ENCODE peak calls at places on chromosome X, in seven cellular contexts. One of them, this sample, is unnamed. For H3K4me1, the result is how much of the 10 kb centered on the place peaks cover.

GRCh38 chrX:55007633-55008032 is 7.5 kb downstream of the APEX2 start:
- DNase-seq in heart right ventricle: peak
- DNase-seq in psoas muscle: no peak
- DNase-seq in left lung: no peak
- DNase-seq in stomach: peak
- DNase-seq in ascending aorta: no peak
- DNase-seq in neural progenitor cell: no peak
- DNase-seq in this sample: no peak

GRCh38 chrX:357693-358471 is 28.8 kb downstream of the PPP2R3B start:
- DNase-seq in left lung: peak
- DNase-seq in neural progenitor cell: no peak
- DNase-seq in stomach: no peak
- DNase-seq in heart right ventricle: no peak
- DNase-seq in psoas muscle: peak
- DNase-seq in ascending aorta: no peak
- DNase-seq in this sample: no peak

GRCh38 chrX:8815460-8816065 is 14.4 kb upstream of the FAM9A start:
- DNase-seq in stomach: no peak
- DNase-seq in heart right ventricle: peak
- DNase-seq in left lung: no peak
- DNase-seq in psoas muscle: no peak
- DNase-seq in neural progenitor cell: peak
- DNase-seq in ascending aorta: no peak
- DNase-seq in this sample: no peak

GRCh38 chrX:74535211-74535621 is 79.2 kb downstream of the RLIM start:
- DNase-seq in stomach: no peak
- DNase-seq in left lung: no peak
- DNase-seq in ascending aorta: no peak
- DNase-seq in neural progenitor cell: peak
- DNase-seq in heart right ventricle: peak
- DNase-seq in psoas muscle: no peak
- DNase-seq in this sample: no peak

GRCh38 chrX:118644378-118644777 is 83.0 kb upstream of the IL13RA1 start:
- DNase-seq in heart right ventricle: peak
- DNase-seq in stomach: no peak
- DNase-seq in neural progenitor cell: no peak
- DNase-seq in psoas muscle: no peak
- DNase-seq in ascending aorta: no peak
- DNase-seq in left lung: no peak
- DNase-seq in this sample: no peak

GRCh38 chrX:6053126-6053625 is 175.5 kb downstream of the NLGN4X start:
- DNase-seq in neural progenitor cell: no peak
- DNase-seq in left lung: no peak
- DNase-seq in stomach: no peak
- DNase-seq in psoas muscle: no peak
- DNase-seq in heart right ventricle: no peak
- DNase-seq in ascending aorta: no peak
- DNase-seq in this sample: no peak

GRCh38 chrX:153744210-153745066 is 19.6 kb upstream of the PLXNB3 start:
- DNase-seq in heart right ventricle: no peak
- DNase-seq in stomach: no peak
- DNase-seq in psoas muscle: no peak
- DNase-seq in ascending aorta: no peak
- DNase-seq in left lung: peak
- DNase-seq in neural progenitor cell: peak
- DNase-seq in this sample: peak

GRCh38 chrX:148380614-148381561 is 119.5 kb upstream of the AFF2 start:
- DNase-seq in stomach: no peak
- DNase-seq in left lung: no peak
- DNase-seq in psoas muscle: no peak
- DNase-seq in ascending aorta: no peak
- DNase-seq in neural progenitor cell: no peak
- DNase-seq in heart right ventricle: no peak
- DNase-seq in this sample: no peak

GRCh38 chrX:2495595-2495994 is 5.2 kb downstream of the DHRSX start:
- DNase-seq in left lung: no peak
- DNase-seq in psoas muscle: no peak
- DNase-seq in heart right ventricle: no peak
- DNase-seq in ascending aorta: no peak
- DNase-seq in stomach: peak
- DNase-seq in neural progenitor cell: no peak
- DNase-seq in this sample: no peak

GRCh38 chrX:8067754-8068469 is 103.2 kb downstream of the VCX2 start:
- DNase-seq in stomach: no peak
- DNase-seq in heart right ventricle: no peak
- DNase-seq in ascending aorta: no peak
- DNase-seq in psoas muscle: no peak
- DNase-seq in left lung: no peak
- DNase-seq in neural progenitor cell: no peak
- DNase-seq in this sample: no peak

GRCh38 chrX:69630147-69630546 is 14.2 kb downstream of the EDA start:
- DNase-seq in neural progenitor cell: no peak
- DNase-seq in heart right ventricle: no peak
- DNase-seq in psoas muscle: no peak
- DNase-seq in ascending aorta: no peak
- DNase-seq in left lung: no peak
- DNase-seq in stomach: no peak
- DNase-seq in this sample: no peak

GRCh38 chrX:47030339-47030738 is 47.9 kb upstream of the RGN start:
- DNase-seq in heart right ventricle: peak
- DNase-seq in ascending aorta: no peak
- DNase-seq in neural progenitor cell: peak
- DNase-seq in left lung: no peak
- DNase-seq in psoas muscle: no peak
- DNase-seq in stomach: no peak
- DNase-seq in this sample: no peak

GRCh38 chrX:138128025-138128671 is 562.2 kb downstream of the ZIC3 start:
- DNase-seq in psoas muscle: no peak
- DNase-seq in ascending aorta: no peak
- DNase-seq in stomach: no peak
- DNase-seq in neural progenitor cell: peak
- DNase-seq in heart right ventricle: peak
- DNase-seq in left lung: no peak
- DNase-seq in this sample: no peak

GRCh38 chrX:119492463-119492862 is 24.2 kb downstream of the SLC25A5 start:
- DNase-seq in heart right ventricle: no peak
- DNase-seq in neural progenitor cell: no peak
- DNase-seq in psoas muscle: no peak
- DNase-seq in ascending aorta: no peak
- DNase-seq in stomach: no peak
- DNase-seq in left lung: no peak
- DNase-seq in this sample: no peak

GRCh38 chrX:24298191-24298590 is 15.7 kb downstream of the SUPT20HL2 start:
- DNase-seq in ascending aorta: no peak
- DNase-seq in neural progenitor cell: peak
- DNase-seq in left lung: no peak
- DNase-seq in psoas muscle: no peak
- DNase-seq in heart right ventricle: no peak
- DNase-seq in stomach: no peak
- DNase-seq in this sample: no peak

GRCh38 chrX:15301924-15302323 is 13.5 kb downstream of the ASB11 start:
- DNase-seq in psoas muscle: peak
- DNase-seq in ascending aorta: peak
- DNase-seq in neural progenitor cell: no peak
- DNase-seq in left lung: no peak
- DNase-seq in heart right ventricle: peak
- DNase-seq in stomach: no peak
- DNase-seq in this sample: peak

GRCh38 chrX:148443216-148443615 is 57.2 kb upstream of the AFF2 start:
- DNase-seq in psoas muscle: no peak
- DNase-seq in heart right ventricle: no peak
- DNase-seq in stomach: no peak
- DNase-seq in neural progenitor cell: no peak
- DNase-seq in left lung: no peak
- DNase-seq in ascending aorta: no peak
- DNase-seq in this sample: no peak

DNA sequence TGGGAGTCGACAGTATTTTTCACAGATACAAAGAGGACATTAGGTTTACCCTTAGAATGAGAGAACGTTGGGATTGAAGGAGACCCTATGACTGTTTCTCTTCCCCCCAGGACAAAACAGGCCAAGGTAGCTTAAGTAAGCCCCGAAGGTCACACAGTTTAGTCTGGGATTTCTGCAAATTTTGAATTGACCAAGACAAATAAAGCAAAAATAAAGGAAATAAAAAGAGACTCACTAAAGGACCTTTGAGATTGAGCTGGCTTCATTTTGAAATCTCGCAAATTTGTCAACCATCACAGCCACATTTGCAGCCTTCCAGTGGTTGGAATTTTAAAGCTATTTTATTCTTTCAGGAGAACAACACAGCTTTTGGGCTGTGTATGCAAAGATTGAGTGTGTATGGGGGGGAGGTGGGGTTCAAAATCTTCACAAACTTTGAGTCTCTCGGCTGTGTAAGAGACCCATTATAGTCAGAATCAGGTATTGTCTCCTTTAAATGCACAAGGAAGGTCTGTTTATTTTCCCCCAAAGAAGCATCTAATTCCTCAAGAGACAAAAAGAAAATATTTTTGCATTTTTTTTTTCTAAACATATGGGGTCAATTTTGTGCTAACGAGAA is 4.2 kb downstream of the TMSB4X start:
- DNase-seq in psoas muscle: no peak
- DNase-seq in neural progenitor cell: no peak
- DNase-seq in ascending aorta: no peak
- DNase-seq in heart right ventricle: no peak
- DNase-seq in stomach: no peak
- DNase-seq in left lung: no peak
- DNase-seq in this sample: no peak
- H3K27ac ChIP-seq in psoas muscle: peak
- H3K27ac ChIP-seq in neural progenitor cell: peak
- H3K27ac ChIP-seq in ascending aorta: peak
- H3K27ac ChIP-seq in heart right ventricle: peak
- H3K27ac ChIP-seq in stomach: peak
- H3K27ac ChIP-seq in left lung: peak
- H3K27ac ChIP-seq in this sample: peak

GRCh38 chrX:107739541-107739940 is 36.0 kb downstream of the TSC22D3 start:
- DNase-seq in neural progenitor cell: no peak
- DNase-seq in ascending aorta: no peak
- DNase-seq in stomach: no peak
- DNase-seq in heart right ventricle: no peak
- DNase-seq in left lung: no peak
- DNase-seq in psoas muscle: no peak
- DNase-seq in this sample: no peak
- H3K4me1 ChIP-seq in neural progenitor cell: under half
- H3K4me1 ChIP-seq in ascending aorta: under half
- H3K4me1 ChIP-seq in stomach: half or more
- H3K4me1 ChIP-seq in heart right ventricle: under half
- H3K4me1 ChIP-seq in left lung: under half
- H3K4me1 ChIP-seq in psoas muscle: half or more
- H3K4me1 ChIP-seq in this sample: under half

GRCh38 chrX:12378263-12378662 is 240.0 kb downstream of the FRMPD4 start:
- DNase-seq in stomach: no peak
- DNase-seq in heart right ventricle: no peak
- DNase-seq in psoas muscle: no peak
- DNase-seq in ascending aorta: no peak
- DNase-seq in left lung: no peak
- DNase-seq in neural progenitor cell: no peak
- DNase-seq in this sample: no peak

GRCh38 chrX:12378706-12379105 is 240.4 kb downstream of the FRMPD4 start:
- DNase-seq in stomach: no peak
- DNase-seq in left lung: no peak
- DNase-seq in neural progenitor cell: no peak
- DNase-seq in ascending aorta: no peak
- DNase-seq in heart right ventricle: no peak
- DNase-seq in psoas muscle: no peak
- DNase-seq in this sample: no peak

GRCh38 chrX:12379666-12380065 is 241.4 kb downstream of the FRMPD4 start:
- DNase-seq in psoas muscle: no peak
- DNase-seq in stomach: no peak
- DNase-seq in neural progenitor cell: no peak
- DNase-seq in left lung: no peak
- DNase-seq in heart right ventricle: no peak
- DNase-seq in ascending aorta: no peak
- DNase-seq in this sample: no peak

DNA sequence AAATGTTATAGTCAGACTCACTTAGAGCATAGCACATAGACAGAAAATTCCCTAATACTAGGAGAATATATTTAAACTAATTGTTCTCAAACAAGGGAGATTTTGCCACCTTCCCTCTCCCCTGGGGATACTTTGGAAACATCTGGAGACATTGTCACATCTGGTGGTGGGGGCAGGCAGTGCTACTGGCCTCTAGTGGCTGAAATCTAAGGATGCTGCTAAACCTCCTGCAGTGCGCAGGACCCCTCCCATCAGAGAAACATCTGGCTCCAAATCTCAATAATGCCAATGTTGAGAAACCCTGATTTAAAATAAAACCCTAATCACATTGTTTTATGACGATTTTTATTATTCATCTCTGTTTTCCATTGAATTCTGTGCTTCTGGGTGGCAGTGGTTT is 244.9 kb downstream of the FRMPD4 start:
- DNase-seq in left lung: no peak
- DNase-seq in stomach: no peak
- DNase-seq in psoas muscle: no peak
- DNase-seq in heart right ventricle: no peak
- DNase-seq in neural progenitor cell: peak
- DNase-seq in ascending aorta: no peak
- DNase-seq in this sample: no peak
- TF ChIP-seq CTCF in left lung: no peak
- TF ChIP-seq CTCF in stomach: no peak
- TF ChIP-seq CTCF in psoas muscle: no peak
- TF ChIP-seq CTCF in heart right ventricle: no peak
- TF ChIP-seq CTCF in neural progenitor cell: peak
- TF ChIP-seq CTCF in ascending aorta: no peak
- TF ChIP-seq CTCF in this sample: no peak

GRCh38 chrX:110222497-110223257 is 95.2 kb downstream of the AMMECR1 start:
- DNase-seq in heart right ventricle: no peak
- DNase-seq in psoas muscle: no peak
- DNase-seq in neural progenitor cell: no peak
- DNase-seq in ascending aorta: no peak
- DNase-seq in stomach: no peak
- DNase-seq in left lung: no peak
- DNase-seq in this sample: no peak

GRCh38 chrX:110228453-110228852 is 89.4 kb downstream of the AMMECR1 start:
- DNase-seq in neural progenitor cell: no peak
- DNase-seq in psoas muscle: no peak
- DNase-seq in heart right ventricle: no peak
- DNase-seq in stomach: no peak
- DNase-seq in ascending aorta: no peak
- DNase-seq in left lung: no peak
- DNase-seq in this sample: no peak

GRCh38 chrX:110224926-110225617 is 92.8 kb downstream of the AMMECR1 start:
- DNase-seq in heart right ventricle: no peak
- DNase-seq in left lung: no peak
- DNase-seq in psoas muscle: no peak
- DNase-seq in neural progenitor cell: no peak
- DNase-seq in ascending aorta: no peak
- DNase-seq in stomach: no peak
- DNase-seq in this sample: no peak

DNA sequence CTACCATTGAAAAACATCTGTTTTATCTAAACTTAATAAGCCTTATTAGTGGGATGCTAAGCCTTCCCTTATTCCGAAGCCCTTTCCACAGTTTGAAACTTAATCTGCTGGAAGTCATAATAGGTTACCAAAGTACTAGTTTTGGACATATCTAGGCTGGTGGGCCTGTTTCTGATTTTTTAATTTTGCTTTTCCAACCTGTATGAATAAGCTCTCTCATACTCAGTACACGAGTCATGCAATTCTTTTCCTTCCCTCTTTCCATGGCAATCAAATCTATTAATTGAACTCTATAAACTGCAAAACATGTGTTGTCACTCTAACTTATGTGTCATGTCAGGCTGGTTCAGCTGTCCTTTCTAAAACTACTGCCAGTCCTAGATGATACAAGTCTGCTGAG is 91.0 kb downstream of the AMMECR1 start:
- DNase-seq in stomach: no peak
- DNase-seq in ascending aorta: no peak
- DNase-seq in heart right ventricle: no peak
- DNase-seq in psoas muscle: no peak
- DNase-seq in neural progenitor cell: no peak
- DNase-seq in left lung: no peak
- DNase-seq in this sample: no peak
- H3K27ac ChIP-seq in stomach: no peak
- H3K27ac ChIP-seq in ascending aorta: no peak
- H3K27ac ChIP-seq in heart right ventricle: no peak
- H3K27ac ChIP-seq in psoas muscle: no peak
- H3K27ac ChIP-seq in neural progenitor cell: no peak
- H3K27ac ChIP-seq in left lung: no peak
- H3K27ac ChIP-seq in this sample: no peak

This sample was measured in pancreas.